ENCODE peak calls at places on chromosomes 3 and 15, in ten cellular contexts. N, P, Z, Y, Q, I, M, J, C and O are unnamed samples.

GRCh38 chr15:40754574-40754882 is 526 bp downstream of the RMDN3 start:
- DNase-seq in N (no peak), P (no peak), Z (no peak), Y (no peak), Q (no peak), I (no peak), M (peak; percentile 35), J (peak; percentile 62), C (no peak), O (peak; percentile 43)

GRCh38 chr15:68637755-68638405 is 59.1 kb downstream of the CORO2B start:
- DNase-seq in N (no peak), P (no peak), Z (no peak), Y (peak; percentile 77), Q (no peak), I (no peak), M (peak; percentile 34), J (no peak), C (no peak), O (no peak)

GRCh38 chr3:33218072-33218445 is 551 bp downstream of the SUSD5 start:
- DNase-seq in N (peak; percentile 14), P (peak; percentile 15), Z (no peak), Y (no peak), Q (no peak), I (no peak), M (no peak), J (peak; percentile 25), C (no peak), O (no peak)

GRCh38 chr3:58868101-58868779 is 181.6 kb downstream of the CFAP20DC start:
- DNase-seq in N (no peak), P (no peak), Z (no peak), Y (no peak), Q (no peak), I (no peak), M (no peak), J (no peak), C (no peak), O (no peak)

GRCh38 chr3:155208183-155208582 is 85.3 kb downstream of the STRIT1 start:
- DNase-seq in N (no peak), P (no peak), Z (no peak), Y (no peak), Q (no peak), I (no peak), M (no peak), J (no peak), C (no peak), O (no peak)

GRCh38 chr3:58180940-58181587 is 29.7 kb downstream of the DNASE1L3 start:
- DNase-seq in N (no peak), P (no peak), Z (no peak), Y (no peak), Q (no peak), I (no peak), M (no peak), J (no peak), C (no peak), O (peak; percentile 69)

GRCh38 chr3:167031364-167032049 is 348.6 kb downstream of the ZBBX start:
- DNase-seq in N (no peak), P (no peak), Z (no peak), Y (no peak), Q (no peak), I (no peak), M (no peak), J (peak; percentile 17), C (no peak), O (no peak)

GRCh38 chr15:99347609-99348008 is 96.3 kb downstream of the LRRC28 start:
- DNase-seq in N (no peak), P (no peak), Z (no peak), Y (no peak), Q (no peak), I (no peak), M (no peak), J (no peak), C (no peak), O (no peak)

GRCh38 chr3:154956815-154957214 is 123.3 kb upstream of the MME start:
- DNase-seq in N (no peak), P (no peak), Z (no peak), Y (no peak), Q (no peak), I (no peak), M (no peak), J (no peak), C (no peak), O (no peak)

GRCh38 chr3:162390891-162391290 is 894.3 kb downstream of the OTOL1 start:
- DNase-seq in N (no peak), P (no peak), Z (no peak), Y (no peak), Q (no peak), I (no peak), M (no peak), J (no peak), C (no peak), O (no peak)

GRCh38 chr3:12972791-12973702 is 100.2 kb downstream of the IQSEC1 start:
- DNase-seq in N (no peak), P (no peak), Z (no peak), Y (no peak), Q (no peak), I (no peak), M (no peak), J (no peak), C (no peak), O (no peak)

GRCh38 chr15:54273928-54274327 is 295.7 kb downstream of the UNC13C start:
- DNase-seq in N (no peak), P (peak; percentile 1), Z (no peak), Y (no peak), Q (no peak), I (no peak), M (no peak), J (peak; percentile 33), C (peak; percentile 32), O (no peak)

GRCh38 chr3:197600796-197601565 is 45.2 kb upstream of the BDH1 start:
- DNase-seq in N (no peak), P (no peak), Z (no peak), Y (no peak), Q (no peak), I (no peak), M (no peak), J (no peak), C (no peak), O (no peak)

GRCh38 chr3:130539005-130539404 is 22.0 kb downstream of the COL6A6 start:
- DNase-seq in N (peak; percentile 54), P (peak; percentile 81), Z (peak; percentile 70), Y (no peak), Q (no peak), I (peak; percentile 20), M (peak; percentile 44), J (peak; percentile 84), C (peak; percentile 46), O (peak; percentile 20)

DNA sequence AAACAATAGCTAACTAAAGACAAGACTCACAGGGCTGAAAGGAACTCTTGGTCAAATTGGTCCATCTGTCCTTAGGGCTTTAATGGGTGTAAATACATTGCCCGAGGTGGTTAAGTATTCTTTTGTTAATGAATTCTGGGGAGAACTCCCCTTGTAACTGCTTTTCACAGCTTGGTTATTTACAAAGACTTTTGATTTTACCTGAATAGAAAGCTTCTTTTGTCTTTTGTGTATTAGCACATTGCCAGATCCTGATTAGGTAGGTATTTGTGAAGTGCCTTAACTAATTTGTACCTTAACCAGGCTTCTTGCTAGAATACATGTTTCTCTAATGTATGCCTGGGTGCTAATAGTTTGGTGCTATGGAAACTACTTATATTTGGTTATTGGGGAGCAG is 14.0 kb downstream of the CHD2 start:
- DNase-seq in N (no peak), P (no peak), Z (no peak), Y (no peak), Q (no peak), I (no peak), M (no peak), J (peak; percentile 78), C (peak; percentile 49), O (no peak)
- H3K4me3 ChIP-seq in N (no peak overlapping the region), P (no peak overlapping the region), Z (no peak overlapping the region), Y (no peak overlapping the region), Q (no peak overlapping the region), I (no peak overlapping the region), M (no peak overlapping the region), J (no peak overlapping the region), C (no peak overlapping the region), O (no peak overlapping the region)

DNA sequence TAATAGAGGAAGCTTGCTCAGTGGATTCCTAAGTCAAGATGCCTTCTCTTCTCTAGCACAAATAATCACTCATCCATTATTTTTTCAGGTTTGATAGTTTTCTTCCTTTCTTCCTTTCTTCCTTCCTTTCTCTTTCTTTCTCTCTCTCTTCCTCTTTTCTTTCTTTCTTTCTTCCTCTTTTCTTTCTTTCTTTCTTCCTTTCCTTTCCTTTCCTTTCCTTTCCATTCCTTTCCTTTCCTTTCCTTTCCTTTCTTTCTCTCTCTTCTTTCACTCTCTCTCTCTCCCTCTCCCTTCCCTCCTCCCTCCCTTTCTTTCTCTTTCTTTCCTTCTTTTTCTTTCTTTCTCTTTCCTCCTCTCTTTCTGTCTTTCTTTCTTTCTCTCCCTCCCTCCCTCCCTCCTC is 411.2 kb upstream of the TPM1 start:
- DNase-seq in N (no peak), P (no peak), Z (no peak), Y (no peak), Q (no peak), I (no peak), M (no peak), J (no peak), C (no peak), O (no peak)
- H3K4me1 ChIP-seq in N (peaks cover 4% of the 10 kb centered on the region), P (no peaks in the 10 kb centered on the region), Z (no peaks in the 10 kb centered on the region), Y (peaks cover 12% of the 10 kb centered on the region), Q (no peaks in the 10 kb centered on the region), I (no peaks in the 10 kb centered on the region), M (peaks cover 4% of the 10 kb centered on the region), J (peaks cover 4% of the 10 kb centered on the region), C (no peaks in the 10 kb centered on the region), O (no peaks in the 10 kb centered on the region)

GRCh38 chr3:186824430-186825139 is 17.9 kb upstream of the ADIPOQ start:
- DNase-seq in N (no peak), P (no peak), Z (peak; percentile 50), Y (no peak), Q (no peak), I (no peak), M (no peak), J (peak; percentile 20), C (no peak), O (no peak)
- H3K4me3 ChIP-seq in N (no peak overlapping the region), P (no peak overlapping the region), Z (peak overlapping the region; percentile 34), Y (no peak overlapping the region), Q (no peak overlapping the region), I (no peak overlapping the region), M (no peak overlapping the region), J (peak overlapping the region; percentile 64), C (peak overlapping the region; percentile 39), O (no peak overlapping the region)

GRCh38 chr15:70795311-70795665 is 31.9 kb upstream of the UACA start:
- DNase-seq in N (no peak), P (no peak), Z (no peak), Y (no peak), Q (no peak), I (peak; percentile 81), M (no peak), J (no peak), C (no peak), O (no peak)

GRCh38 chr15:70794596-70795310 is 31.4 kb upstream of the UACA start:
- DNase-seq in N (no peak), P (no peak), Z (no peak), Y (no peak), Q (no peak), I (no peak), M (no peak), J (no peak), C (no peak), O (no peak)

GRCh38 chr15:70791248-70791647 is 27.9 kb upstream of the UACA start:
- DNase-seq in N (no peak), P (no peak), Z (no peak), Y (no peak), Q (no peak), I (no peak), M (no peak), J (no peak), C (no peak), O (no peak)

GRCh38 chr15:70792171-70792573 is 28.8 kb upstream of the UACA start:
- DNase-seq in N (no peak), P (no peak), Z (no peak), Y (no peak), Q (no peak), I (peak; percentile 77), M (no peak), J (no peak), C (no peak), O (peak; percentile 65)

GRCh38 chr15:70793694-70794093 is 30.3 kb upstream of the UACA start:
- DNase-seq in N (no peak), P (no peak), Z (no peak), Y (no peak), Q (no peak), I (no peak), M (no peak), J (no peak), C (no peak), O (no peak)
- H3K4me1 ChIP-seq in N (peaks cover 3% of the 10 kb centered on the region), P (no peaks in the 10 kb centered on the region), Z (no peaks in the 10 kb centered on the region), Y (no peaks in the 10 kb centered on the region), Q (no peaks in the 10 kb centered on the region), I (peaks cover 78% of the 10 kb centered on the region), M (no peaks in the 10 kb centered on the region), J (no peaks in the 10 kb centered on the region), C (no peaks in the 10 kb centered on the region), O (no peaks in the 10 kb centered on the region)